ENCODE peak calls at places on chromosomes 11 and 22, in eight cellular contexts. Z is T-helper 1 cell; O is epithelial cell of prostate; E is NCI-H510A treated with DMSO at 0.1 percent for 48 hours; R is glomerular endothelial cell; C is CD4-positive, CD25-positive, alpha-beta regulatory T cell; F is astrocyte of the spinal cord; S is NCI-H1105. H is an unnamed sample.

GRCh38 chr11:95521862-95522261 is 267.7 kb downstream of the FAM76B start:
- DNase-seq in F (no peak), S (no peak), E (no peak), R (no peak), C (no peak), Z (no peak), O (no peak), H (no peak)

GRCh38 chr11:65334696-65335295 is 1.1 kb downstream of the DPF2 start:
- DNase-seq in O (no peak), Z (no peak), C (no peak), F (no peak), S (no peak), R (no peak), E (no peak), H (no peak)

GRCh38 chr22:50486561-50487289 is at the start of gene MIOX:
- DNase-seq in C (no peak), R (no peak), E (peak; percentile 5), O (no peak), F (no peak), S (no peak), Z (no peak), H (no peak)

GRCh38 chr11:132140056-132140455 is 769.6 kb downstream of the NTM start:
- DNase-seq in O (no peak), S (no peak), E (no peak), C (no peak), R (no peak), F (no peak), Z (no peak), H (no peak)

GRCh38 chr11:116578971-116579687 is 193.7 kb downstream of the BUD13 start:
- DNase-seq in Z (no peak), O (no peak), F (no peak), E (no peak), R (no peak), S (no peak), C (no peak), H (no peak)

GRCh38 chr11:18743900-18744514 is 18.0 kb upstream of the IGSF22 start:
- DNase-seq in S (no peak), E (no peak), Z (no peak), O (no peak), R (no peak), F (no peak), C (no peak), H (no peak)

GRCh38 chr11:16981651-16982194 is 32.5 kb downstream of the PLEKHA7 start:
- DNase-seq in F (peak; percentile 93), S (no peak), E (no peak), O (no peak), C (no peak), Z (no peak), R (no peak), H (no peak)

GRCh38 chr11:74048993-74049392 is 40.1 kb upstream of the UCP3 start:
- DNase-seq in C (no peak), Z (no peak), O (no peak), E (no peak), R (no peak), F (no peak), S (no peak), H (no peak)

H was measured in naive thymus-derived CD4-positive, alpha-beta T cell.